ENCODE peak calls at places on chromosomes 5 and 9, in eight cellular contexts. One of them, this sample, is unnamed.

GRCh38 chr5:10863763-10864383 is 102.8 kb upstream of the DAP start:
- DNase-seq in glomerular endothelial cell: peak
- DNase-seq in activated T-helper 1 cell treated with anti-CD3 and anti-CD28 coated beads, Interleukin-12 subunit alpha, Interleukin-12 subunit beta, Interleukin-2, Interleukin-4 antibody, amounts not matched to agents 30 ng/mL and 10 ng/mL and 1 ng/mL, durations not matched to agents 14 hours and 24 hours and 36 hours: peak
- DNase-seq in LoVo: peak
- DNase-seq in germinal center: peak
- DNase-seq in EH: peak
- DNase-seq in GM23338: peak
- DNase-seq in substantia nigra: no peak
- DNase-seq in this sample: peak

GRCh38 chr5:35717718-35718117 is 100.1 kb downstream of the SPEF2 start:
- DNase-seq in glomerular endothelial cell: no peak
- DNase-seq in activated T-helper 1 cell treated with anti-CD3 and anti-CD28 coated beads, Interleukin-12 subunit alpha, Interleukin-12 subunit beta, Interleukin-2, Interleukin-4 antibody, amounts not matched to agents 30 ng/mL and 10 ng/mL and 1 ng/mL, durations not matched to agents 14 hours and 24 hours and 36 hours: no peak
- DNase-seq in LoVo: no peak
- DNase-seq in germinal center: no peak
- DNase-seq in EH: no peak
- DNase-seq in GM23338: peak
- DNase-seq in substantia nigra: no peak
- DNase-seq in this sample: no peak

GRCh38 chr9:133491656-133491925 is 12.7 kb upstream of the SLC2A6 start:
- DNase-seq in glomerular endothelial cell: no peak
- DNase-seq in activated T-helper 1 cell treated with anti-CD3 and anti-CD28 coated beads, Interleukin-12 subunit alpha, Interleukin-12 subunit beta, Interleukin-2, Interleukin-4 antibody, amounts not matched to agents 30 ng/mL and 10 ng/mL and 1 ng/mL, durations not matched to agents 14 hours and 24 hours and 36 hours: no peak
- DNase-seq in LoVo: no peak
- DNase-seq in germinal center: no peak
- DNase-seq in EH: no peak
- DNase-seq in GM23338: no peak
- DNase-seq in substantia nigra: no peak
- DNase-seq in this sample: no peak

GRCh38 chr9:35835216-35835604 is 6.2 kb downstream of the TMEM8B start:
- DNase-seq in glomerular endothelial cell: no peak
- DNase-seq in activated T-helper 1 cell treated with anti-CD3 and anti-CD28 coated beads, Interleukin-12 subunit alpha, Interleukin-12 subunit beta, Interleukin-2, Interleukin-4 antibody, amounts not matched to agents 30 ng/mL and 10 ng/mL and 1 ng/mL, durations not matched to agents 14 hours and 24 hours and 36 hours: no peak
- DNase-seq in LoVo: no peak
- DNase-seq in germinal center: no peak
- DNase-seq in EH: no peak
- DNase-seq in GM23338: peak
- DNase-seq in substantia nigra: no peak
- DNase-seq in this sample: no peak

GRCh38 chr5:151643385-151643784 is 43.3 kb downstream of the SPARC start:
- DNase-seq in glomerular endothelial cell: no peak
- DNase-seq in activated T-helper 1 cell treated with anti-CD3 and anti-CD28 coated beads, Interleukin-12 subunit alpha, Interleukin-12 subunit beta, Interleukin-2, Interleukin-4 antibody, amounts not matched to agents 30 ng/mL and 10 ng/mL and 1 ng/mL, durations not matched to agents 14 hours and 24 hours and 36 hours: no peak
- DNase-seq in LoVo: no peak
- DNase-seq in germinal center: no peak
- DNase-seq in EH: no peak
- DNase-seq in GM23338: no peak
- DNase-seq in substantia nigra: no peak
- DNase-seq in this sample: no peak

GRCh38 chr5:95723632-95724369 is 7.3 kb upstream of the RHOBTB3 start:
- DNase-seq in glomerular endothelial cell: no peak
- DNase-seq in activated T-helper 1 cell treated with anti-CD3 and anti-CD28 coated beads, Interleukin-12 subunit alpha, Interleukin-12 subunit beta, Interleukin-2, Interleukin-4 antibody, amounts not matched to agents 30 ng/mL and 10 ng/mL and 1 ng/mL, durations not matched to agents 14 hours and 24 hours and 36 hours: no peak
- DNase-seq in LoVo: no peak
- DNase-seq in germinal center: no peak
- DNase-seq in EH: peak
- DNase-seq in GM23338: peak
- DNase-seq in substantia nigra: no peak
- DNase-seq in this sample: no peak

GRCh38 chr5:80761966-80762365 is 107.2 kb upstream of the DHFR start:
- DNase-seq in glomerular endothelial cell: no peak
- DNase-seq in activated T-helper 1 cell treated with anti-CD3 and anti-CD28 coated beads, Interleukin-12 subunit alpha, Interleukin-12 subunit beta, Interleukin-2, Interleukin-4 antibody, amounts not matched to agents 30 ng/mL and 10 ng/mL and 1 ng/mL, durations not matched to agents 14 hours and 24 hours and 36 hours: no peak
- DNase-seq in LoVo: no peak
- DNase-seq in germinal center: no peak
- DNase-seq in EH: no peak
- DNase-seq in GM23338: no peak
- DNase-seq in substantia nigra: no peak
- DNase-seq in this sample: no peak

GRCh38 chr5:43729846-43730478 is 127.0 kb downstream of the NNT start:
- DNase-seq in glomerular endothelial cell: peak
- DNase-seq in activated T-helper 1 cell treated with anti-CD3 and anti-CD28 coated beads, Interleukin-12 subunit alpha, Interleukin-12 subunit beta, Interleukin-2, Interleukin-4 antibody, amounts not matched to agents 30 ng/mL and 10 ng/mL and 1 ng/mL, durations not matched to agents 14 hours and 24 hours and 36 hours: no peak
- DNase-seq in LoVo: peak
- DNase-seq in germinal center: peak
- DNase-seq in EH: peak
- DNase-seq in GM23338: peak
- DNase-seq in substantia nigra: no peak
- DNase-seq in this sample: no peak

This sample was measured in Calu3.